ENCODE peak calls at places on chromosome 21, in nine cellular contexts. C is adrenal gland, V is heart left ventricle, T is A549, E is aorta, G is Peyer's patch, W is dorsolateral prefrontal cortex, O is psoas muscle, I is ovary. A is an unnamed sample.

GRCh38 chr21:43982489-43983078 is 29.5 kb upstream of the TRAPPC10 start:
- DNase-seq in C (no peak), V (no peak), T (no peak), E (no peak), G (no peak), W (no peak), O (no peak), I (no peak), A (no peak)

GRCh38 chr21:14480601-14481000 is 65.5 kb downstream of the SAMSN1 start:
- DNase-seq in C (no peak), V (no peak), T (no peak), E (no peak), G (no peak), W (no peak), O (no peak), I (no peak), A (no peak)

GRCh38 chr21:14632359-14632758 is 86.2 kb upstream of the SAMSN1 start:
- DNase-seq in C (no peak), V (no peak), T (no peak), E (no peak), G (no peak), W (no peak), O (no peak), I (no peak), A (no peak)

GRCh38 chr21:32974653-32975052 is 51.1 kb upstream of the OLIG2 start:
- DNase-seq in C (no peak), V (no peak), T (no peak), E (no peak), G (no peak), W (no peak), O (no peak), I (no peak), A (no peak)

GRCh38 chr21:44507673-44508425 is 32.1 kb downstream of the KRTAP10-1 start:
- DNase-seq in C (no peak), V (peak), T (no peak), E (no peak), G (no peak), W (no peak), O (no peak), I (no peak), A (no peak)

GRCh38 chr21:35732788-35733187 is 327.5 kb downstream of the SETD4 start:
- DNase-seq in C (no peak), V (no peak), T (no peak), E (no peak), G (no peak), W (no peak), O (no peak), I (no peak), A (no peak)

GRCh38 chr21:43865471-43866181 is 603 bp downstream of the AGPAT3 start:
- DNase-seq in C (no peak), V (peak), T (peak), E (peak), G (peak), W (no peak), O (peak), I (peak), A (peak)

GRCh38 chr21:44845418-44846200 is 27.7 kb upstream of the SUMO3 start:
- DNase-seq in C (peak), V (peak), T (peak), E (peak), G (peak), W (no peak), O (peak), I (peak), A (peak)

GRCh38 chr21:44323591-44323990 is 15.6 kb downstream of the CFAP410 start:
- DNase-seq in C (no peak), V (no peak), T (no peak), E (no peak), G (no peak), W (no peak), O (no peak), I (no peak), A (no peak)

GRCh38 chr21:44867999-44868700 is 5.3 kb downstream of the PTTG1IP start:
- DNase-seq in C (no peak), V (no peak), T (no peak), E (peak), G (no peak), W (no peak), O (peak), I (peak), A (peak)

GRCh38 chr21:39385299-39386145 is 36.6 kb upstream of the HMGN1 start:
- DNase-seq in C (peak), V (peak), T (peak), E (peak), G (peak), W (peak), O (peak), I (peak), A (peak)
- H3K4me3 ChIP-seq in C (no peak), V (peak), T (peak), E (no peak), G (peak), W (peak), O (peak), I (peak), A (peak)

DNA sequence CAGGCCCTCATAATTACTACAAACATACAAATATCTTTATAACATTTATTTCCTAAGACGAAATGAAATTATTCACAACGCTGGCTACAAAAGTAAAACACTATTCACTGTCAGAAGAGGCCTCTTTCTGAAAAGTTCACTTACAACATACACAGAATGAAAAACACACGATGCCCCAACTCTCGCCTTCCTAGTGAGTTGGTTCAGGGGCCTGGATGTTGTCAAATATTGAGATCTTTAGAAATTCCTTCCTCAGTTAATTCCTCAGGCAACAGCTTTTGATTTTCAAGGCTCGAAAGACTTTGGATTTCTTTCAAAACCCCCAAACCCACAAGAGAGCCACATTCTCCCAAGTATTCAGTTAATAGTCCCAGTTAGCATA is 14.2 kb upstream of the KCNE1 start:
- DNase-seq in C (no peak), V (no peak), T (no peak), E (no peak), G (no peak), W (no peak), O (no peak), I (no peak), A (no peak)
- H3K4me3 ChIP-seq in C (peak), V (peak), T (peak), E (peak), G (peak), W (peak), O (peak), I (peak), A (peak)

DNA sequence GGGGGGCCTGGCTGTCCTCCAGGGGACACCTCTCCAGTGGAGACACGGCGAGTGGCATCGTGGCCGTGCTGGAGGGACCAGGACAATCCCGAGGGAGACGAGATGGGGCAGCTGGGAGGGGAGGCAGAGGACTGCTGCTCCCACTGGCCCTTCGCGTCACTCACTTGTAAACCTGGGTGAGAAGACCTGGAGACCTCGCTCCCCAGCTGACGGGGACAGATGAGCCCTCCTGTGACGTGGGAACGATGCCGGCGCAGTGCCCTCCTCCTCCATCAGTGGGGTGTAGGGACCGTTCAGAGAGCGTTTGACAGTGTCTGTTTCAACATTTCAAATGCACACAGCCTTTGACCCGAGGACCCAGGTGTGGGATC is 4.6 kb downstream of the SPATC1L start:
- DNase-seq in C (peak), V (no peak), T (no peak), E (peak), G (peak), W (peak), O (no peak), I (no peak), A (no peak)
- H3K4me3 ChIP-seq in C (no peak), V (no peak), T (no peak), E (no peak), G (no peak), W (no peak), O (no peak), I (no peak), A (no peak)

DNA sequence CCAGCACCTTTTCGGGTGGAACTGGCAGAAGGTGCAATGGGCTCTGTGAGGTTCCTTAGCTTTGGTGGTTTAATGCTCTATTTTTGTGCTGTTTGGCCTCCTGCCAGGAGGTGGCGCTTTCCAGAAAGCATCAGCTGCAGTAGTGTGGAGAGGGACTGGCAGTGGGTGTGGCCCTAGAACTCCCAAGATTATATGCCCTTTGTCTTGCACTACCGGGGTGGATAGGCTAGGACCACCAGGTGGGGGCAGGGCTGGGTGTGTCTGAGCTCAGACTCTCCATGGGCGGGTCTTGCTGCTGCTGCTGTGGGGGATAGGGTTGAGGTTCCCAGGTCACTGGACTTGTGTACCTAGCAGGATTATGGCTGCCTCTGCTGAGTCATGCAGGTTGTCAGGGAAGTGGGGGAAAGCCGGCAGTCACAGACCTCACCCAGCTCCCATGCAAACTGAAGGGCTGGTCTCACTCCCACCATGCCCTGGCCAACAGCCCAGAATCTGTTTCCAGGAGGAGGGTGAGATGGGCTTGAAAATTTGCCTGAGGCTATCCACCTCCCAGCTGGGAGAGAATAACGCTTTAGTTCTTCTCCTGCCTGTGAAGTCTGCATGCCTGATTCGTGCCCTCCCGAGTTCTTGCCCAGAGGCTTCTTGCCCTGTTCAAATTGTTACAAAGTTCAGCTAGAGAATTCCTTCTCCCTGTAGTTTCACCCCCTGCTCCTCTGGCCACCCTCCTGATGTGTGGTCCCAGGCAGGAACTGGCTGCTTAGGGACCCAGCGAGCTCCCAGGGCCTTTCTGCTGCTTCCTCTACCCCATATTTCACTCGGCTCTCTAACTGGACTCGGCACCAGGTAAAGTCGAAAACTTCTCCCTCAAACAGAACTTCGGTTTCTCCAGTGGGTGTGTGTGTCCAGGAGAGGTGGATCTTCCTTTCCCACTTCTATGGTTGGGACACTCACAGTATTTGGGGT is 76.5 kb upstream of the BTG3 start:
- DNase-seq in C (peak), V (peak), T (no peak), E (no peak), G (no peak), W (peak), O (no peak), I (peak), A (no peak)
- H3K4me3 ChIP-seq in C (no peak), V (no peak), T (no peak), E (no peak), G (no peak), W (no peak), O (no peak), I (no peak), A (no peak)

GRCh38 chr21:28705616-28706015 is 287.1 kb downstream of the LTN1 start:
- DNase-seq in C (no peak), V (no peak), T (no peak), E (no peak), G (no peak), W (no peak), O (no peak), I (no peak), A (no peak)

GRCh38 chr21:28699591-28700259 is 293.0 kb downstream of the LTN1 start:
- DNase-seq in C (no peak), V (no peak), T (no peak), E (no peak), G (no peak), W (no peak), O (no peak), I (no peak), A (no peak)

GRCh38 chr21:28699186-28699585 is 293.5 kb downstream of the LTN1 start:
- DNase-seq in C (no peak), V (no peak), T (no peak), E (no peak), G (no peak), W (no peak), O (no peak), I (no peak), A (no peak)

DNA sequence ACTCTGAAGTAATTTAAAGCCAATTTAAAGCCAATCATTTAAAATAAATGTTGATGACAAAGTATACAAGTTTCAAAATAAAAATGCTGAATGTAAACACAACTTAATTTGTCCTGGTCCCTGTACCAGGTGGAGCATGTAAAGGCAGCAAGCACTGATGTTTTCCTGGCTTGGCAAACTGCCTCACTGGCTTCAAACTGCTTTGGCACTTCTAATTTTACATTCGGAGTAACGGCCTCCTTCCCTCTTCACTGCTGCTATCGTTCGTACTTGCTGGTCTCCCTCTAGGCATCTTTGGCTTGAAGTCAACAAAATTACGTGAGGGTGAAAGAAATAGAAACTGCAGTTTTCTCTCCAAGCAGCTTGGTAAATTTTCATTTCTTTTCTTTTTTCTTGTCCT is 287.9 kb downstream of the LTN1 start:
- DNase-seq in C (no peak), V (peak), T (no peak), E (no peak), G (no peak), W (no peak), O (no peak), I (no peak), A (no peak)
- H3K4me3 ChIP-seq in C (no peak), V (no peak), T (no peak), E (no peak), G (no peak), W (no peak), O (no peak), I (no peak), A (no peak)

GRCh38 chr21:42269382-42269781 is 45.8 kb downstream of the TFF3 start:
- DNase-seq in C (no peak), V (no peak), T (no peak), E (no peak), G (no peak), W (no peak), O (peak), I (no peak), A (no peak)
- H3K4me3 ChIP-seq in C (no peak), V (no peak), T (no peak), E (no peak), G (no peak), W (no peak), O (no peak), I (no peak), A (no peak)

DNA sequence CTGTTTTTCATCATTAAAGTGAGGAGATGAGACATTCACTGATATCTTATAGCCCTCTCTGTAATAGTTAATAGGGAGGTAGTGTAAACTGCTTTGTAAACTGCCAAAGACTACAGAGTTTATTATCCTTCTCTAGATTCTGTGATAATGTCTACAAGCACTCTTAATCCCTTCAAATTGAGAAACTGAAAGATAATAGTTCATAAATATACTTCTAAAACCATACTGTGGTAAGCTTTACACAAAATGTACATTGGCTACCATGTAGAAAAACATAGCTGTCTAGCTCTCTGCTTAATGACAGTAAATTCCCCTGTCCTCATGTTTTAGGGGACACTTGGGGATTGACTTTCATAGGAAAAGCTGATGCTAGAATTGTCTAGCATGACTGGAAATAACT is 39.6 kb downstream of the CXADR start:
- DNase-seq in C (no peak), V (no peak), T (no peak), E (no peak), G (no peak), W (no peak), O (no peak), I (no peak), A (no peak)
- H3K4me3 ChIP-seq in C (no peak), V (no peak), T (no peak), E (no peak), G (no peak), W (no peak), O (no peak), I (no peak), A (no peak)